ENCODE peak calls at places on chromosome 18, in four cellular contexts. One of them, this sample, is unnamed.

GRCh38 chr18:11154369-11154982 is 5.1 kb upstream of the PIEZO2 start:
- DNase-seq in central memory CD4-positive, alpha-beta T cell: no peak
- DNase-seq in NCI-H748 treated with DMSO at 0.1 percent for 48 hours: peak
- DNase-seq in activated T-cell treated with anti-CD3 and anti-CD28 coated beads for 4 hours: no peak
- DNase-seq in this sample: no peak

GRCh38 chr18:10912790-10913560 is 236.4 kb downstream of the PIEZO2 start:
- DNase-seq in central memory CD4-positive, alpha-beta T cell: no peak
- DNase-seq in activated T-cell treated with anti-CD3 and anti-CD28 coated beads for 4 hours: no peak
- DNase-seq in NCI-H748 treated with DMSO at 0.1 percent for 48 hours: no peak
- DNase-seq in this sample: no peak

GRCh38 chr18:11849279-11849678 is 1.9 kb upstream of the CHMP1B start:
- DNase-seq in central memory CD4-positive, alpha-beta T cell: no peak
- DNase-seq in activated T-cell treated with anti-CD3 and anti-CD28 coated beads for 4 hours: no peak
- DNase-seq in NCI-H748 treated with DMSO at 0.1 percent for 48 hours: no peak
- DNase-seq in this sample: no peak

GRCh38 chr18:45518770-45519169 is 96.5 kb upstream of the SLC14A2 start:
- DNase-seq in NCI-H748 treated with DMSO at 0.1 percent for 48 hours: no peak
- DNase-seq in activated T-cell treated with anti-CD3 and anti-CD28 coated beads for 4 hours: no peak
- DNase-seq in central memory CD4-positive, alpha-beta T cell: no peak
- DNase-seq in this sample: no peak

GRCh38 chr18:38406625-38407024 is 841.0 kb upstream of the CELF4 start:
- DNase-seq in NCI-H748 treated with DMSO at 0.1 percent for 48 hours: no peak
- DNase-seq in activated T-cell treated with anti-CD3 and anti-CD28 coated beads for 4 hours: no peak
- DNase-seq in central memory CD4-positive, alpha-beta T cell: no peak
- DNase-seq in this sample: no peak

GRCh38 chr18:21444465-21445023 is 156.0 kb downstream of the ESCO1 start:
- DNase-seq in NCI-H748 treated with DMSO at 0.1 percent for 48 hours: peak
- DNase-seq in activated T-cell treated with anti-CD3 and anti-CD28 coated beads for 4 hours: no peak
- DNase-seq in central memory CD4-positive, alpha-beta T cell: no peak
- DNase-seq in this sample: no peak

GRCh38 chr18:2918761-2919550 is 72.2 kb downstream of the EMILIN2 start:
- DNase-seq in NCI-H748 treated with DMSO at 0.1 percent for 48 hours: no peak
- DNase-seq in central memory CD4-positive, alpha-beta T cell: no peak
- DNase-seq in activated T-cell treated with anti-CD3 and anti-CD28 coated beads for 4 hours: no peak
- DNase-seq in this sample: no peak

GRCh38 chr18:58091099-58091611 is 47.1 kb downstream of the NEDD4L start:
- DNase-seq in central memory CD4-positive, alpha-beta T cell: no peak
- DNase-seq in activated T-cell treated with anti-CD3 and anti-CD28 coated beads for 4 hours: no peak
- DNase-seq in NCI-H748 treated with DMSO at 0.1 percent for 48 hours: no peak
- DNase-seq in this sample: no peak

GRCh38 chr18:11553098-11553940 is 56.1 kb upstream of the SLC35G4 start:
- DNase-seq in activated T-cell treated with anti-CD3 and anti-CD28 coated beads for 4 hours: no peak
- DNase-seq in central memory CD4-positive, alpha-beta T cell: peak
- DNase-seq in NCI-H748 treated with DMSO at 0.1 percent for 48 hours: peak
- DNase-seq in this sample: peak

GRCh38 chr18:74073957-74074356 is 73.7 kb downstream of the FBXO15 start:
- DNase-seq in central memory CD4-positive, alpha-beta T cell: no peak
- DNase-seq in NCI-H748 treated with DMSO at 0.1 percent for 48 hours: no peak
- DNase-seq in activated T-cell treated with anti-CD3 and anti-CD28 coated beads for 4 hours: no peak
- DNase-seq in this sample: no peak